ENCODE peak calls at places on chromosomes 4 and X, in seven cellular contexts. L is neuronal stem cell; Q is CD8-positive, alpha-beta T cell; U is CD4-positive, alpha-beta T cell; X is IMR-90; K is body of pancreas; N is endodermal cell. D is an unnamed sample.

GRCh38 chrX:20007962-20008633 is 17.2 kb upstream of the BCLAF3 start:
- DNase-seq in L (no peak), Q (no peak), U (no peak), X (no peak), K (no peak), N (no peak), D (no peak)

GRCh38 chr4:16577177-16577576 is 321.3 kb downstream of the LDB2 start:
- DNase-seq in L (no peak), Q (no peak), U (no peak), X (no peak), K (no peak), N (no peak), D (no peak)

GRCh38 chr4:132572210-132572609 is 576.9 kb upstream of the PCDH10 start:
- DNase-seq in L (no peak), Q (no peak), U (no peak), X (peak; percentile 25), K (no peak), N (no peak), D (no peak)

GRCh38 chr4:100357542-100357941 is 160.3 kb downstream of the EMCN start:
- DNase-seq in L (no peak), Q (no peak), U (no peak), X (no peak), K (no peak), N (no peak), D (no peak)

GRCh38 chrX:146614693-146615524 is 194.7 kb upstream of the CXorf51B start:
- DNase-seq in L (no peak), Q (no peak), U (no peak), X (no peak), K (no peak), N (no peak), D (no peak)

GRCh38 chr4:61160484-61160883 is 39.6 kb upstream of the ADGRL3 start:
- DNase-seq in L (no peak), Q (no peak), U (no peak), X (no peak), K (no peak), N (no peak), D (no peak)

GRCh38 chr4:173420324-173420752 is 21.4 kb upstream of the SCRG1 start:
- DNase-seq in L (no peak), Q (no peak), U (no peak), X (peak; percentile 28), K (no peak), N (no peak), D (no peak)

GRCh38 chr4:7832331-7832730 is 107.3 kb downstream of the AFAP1 start:
- DNase-seq in L (no peak), Q (no peak), U (no peak), X (no peak), K (no peak), N (no peak), D (no peak)

GRCh38 chr4:5980436-5981155 is 37.6 kb downstream of the C4orf50 start:
- DNase-seq in L (no peak), Q (no peak), U (no peak), X (no peak), K (no peak), N (peak; percentile 44), D (no peak)

GRCh38 chrX:153029162-153029561 is 27.1 kb upstream of the PNMA3 start:
- DNase-seq in L (no peak), Q (no peak), U (no peak), X (no peak), K (no peak), N (no peak), D (no peak)

GRCh38 chr4:38681283-38682066 is 17.5 kb downstream of the KLF3 start:
- DNase-seq in L (no peak), Q (no peak), U (no peak), X (peak; percentile 95), K (no peak), N (peak; percentile 34), D (no peak)

GRCh38 chr4:157509286-157509685 is 288.8 kb downstream of the GRIA2 start:
- DNase-seq in L (no peak), Q (no peak), U (no peak), X (no peak), K (no peak), N (no peak), D (no peak)

GRCh38 chr4:288891-289290 is 16.4 kb downstream of the ZNF732 start:
- DNase-seq in L (no peak), Q (no peak), U (no peak), X (no peak), K (no peak), N (no peak), D (peak; percentile 9)

GRCh38 chrX:50698944-50699343 is 115.0 kb downstream of the SHROOM4 start:
- DNase-seq in L (no peak), Q (no peak), U (no peak), X (peak; percentile 44), K (no peak), N (no peak), D (no peak)
- H3K27me3 ChIP-seq in L (peaks cover 2% of the 10 kb centered on the region), Q (no peaks in the 10 kb centered on the region), U (peaks cover 8% of the 10 kb centered on the region), X (no peaks in the 10 kb centered on the region), K (no peaks in the 10 kb centered on the region), N (no peaks in the 10 kb centered on the region), D (peaks cover 4% of the 10 kb centered on the region)

GRCh38 chrX:137573356-137574101 is 7.6 kb downstream of the ZIC3 start:
- DNase-seq in L (no peak), Q (no peak), U (no peak), X (no peak), K (no peak), N (peak; percentile 81), D (no peak)
- H3K27me3 ChIP-seq in L (peaks cover 9% of the 10 kb centered on the region), Q (no peaks in the 10 kb centered on the region), U (peaks cover 71% of the 10 kb centered on the region), X (peaks cover 5% of the 10 kb centered on the region), K (no peaks in the 10 kb centered on the region), N (no peaks in the 10 kb centered on the region), D (peaks cover 5% of the 10 kb centered on the region)

DNA sequence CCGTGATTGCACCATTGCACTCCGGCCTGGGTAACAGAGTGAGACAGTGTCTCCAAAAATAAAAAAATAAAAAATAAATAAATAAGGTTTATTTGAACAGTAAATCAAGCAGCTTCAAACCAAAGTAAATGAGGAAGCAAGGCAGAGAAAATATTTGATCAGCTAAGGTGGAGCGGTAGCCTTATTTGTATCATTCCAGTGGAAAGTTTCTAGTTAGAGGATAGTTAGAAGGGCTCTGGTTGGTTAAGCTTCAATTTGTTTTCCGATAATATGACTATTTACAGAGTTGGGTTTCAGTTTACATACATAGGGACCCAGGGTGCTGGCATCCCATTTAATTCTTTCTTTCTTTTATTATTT is 21.8 kb upstream of the OPHN1 start:
- DNase-seq in L (no peak), Q (no peak), U (no peak), X (no peak), K (no peak), N (no peak), D (no peak)
- H3K27me3 ChIP-seq in L (no peaks in the 10 kb centered on the region), Q (no peaks in the 10 kb centered on the region), U (no peaks in the 10 kb centered on the region), X (no peaks in the 10 kb centered on the region), K (no peaks in the 10 kb centered on the region), N (no peaks in the 10 kb centered on the region), D (no peaks in the 10 kb centered on the region)

DNA sequence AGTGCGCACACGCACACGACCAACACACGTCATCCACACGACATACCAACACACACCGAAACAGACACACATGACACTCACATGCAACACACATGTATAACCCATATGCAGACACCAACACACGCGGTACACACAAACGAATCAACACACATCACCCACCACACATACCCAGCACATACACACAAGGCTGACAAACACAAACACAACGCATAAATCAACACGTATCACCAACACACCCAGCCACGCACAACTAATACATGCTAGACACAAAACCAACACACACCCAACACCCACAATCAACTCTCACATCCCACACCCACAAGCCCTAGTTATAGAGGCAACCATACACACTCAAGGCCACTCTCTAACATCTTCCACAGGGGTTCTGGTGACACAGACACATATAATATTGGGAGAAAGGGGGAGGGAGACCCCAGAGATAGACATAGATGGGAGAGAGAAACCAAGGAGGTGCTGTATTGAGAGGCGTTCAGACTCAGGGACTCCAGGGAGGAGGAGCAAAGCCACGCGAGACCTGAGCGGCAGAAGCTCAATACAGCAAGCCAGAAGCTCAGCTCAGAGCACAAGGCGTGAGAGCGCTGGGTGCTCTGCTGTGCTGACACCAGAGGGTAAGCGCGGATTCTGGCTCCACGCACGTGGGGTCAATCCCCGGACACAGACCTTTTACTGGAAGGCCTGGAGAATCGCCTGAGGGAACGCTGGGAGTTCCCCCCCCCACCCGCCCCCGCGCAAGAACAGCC is 8.5 kb downstream of the MSX1 start:
- DNase-seq in L (no peak), Q (no peak), U (no peak), X (no peak), K (no peak), N (peak; percentile 46), D (no peak)
- H3K27me3 ChIP-seq in L (peaks cover 98% of the 10 kb centered on the region), Q (peaks cover 38% of the 10 kb centered on the region), U (peaks cover 92% of the 10 kb centered on the region), X (peaks cover 88% of the 10 kb centered on the region), K (no peaks in the 10 kb centered on the region), N (peaks cover 100% of the 10 kb centered on the region), D (peaks cover 82% of the 10 kb centered on the region)

GRCh38 chr4:105991726-105992125 is 96.5 kb downstream of the NPNT start:
- DNase-seq in L (no peak), Q (no peak), U (no peak), X (no peak), K (no peak), N (no peak), D (no peak)
- H3K27me3 ChIP-seq in L (no peaks in the 10 kb centered on the region), Q (no peaks in the 10 kb centered on the region), U (no peaks in the 10 kb centered on the region), X (peaks cover under 1% of the 10 kb centered on the region), K (no peaks in the 10 kb centered on the region), N (no peaks in the 10 kb centered on the region), D (no peaks in the 10 kb centered on the region)

DNA sequence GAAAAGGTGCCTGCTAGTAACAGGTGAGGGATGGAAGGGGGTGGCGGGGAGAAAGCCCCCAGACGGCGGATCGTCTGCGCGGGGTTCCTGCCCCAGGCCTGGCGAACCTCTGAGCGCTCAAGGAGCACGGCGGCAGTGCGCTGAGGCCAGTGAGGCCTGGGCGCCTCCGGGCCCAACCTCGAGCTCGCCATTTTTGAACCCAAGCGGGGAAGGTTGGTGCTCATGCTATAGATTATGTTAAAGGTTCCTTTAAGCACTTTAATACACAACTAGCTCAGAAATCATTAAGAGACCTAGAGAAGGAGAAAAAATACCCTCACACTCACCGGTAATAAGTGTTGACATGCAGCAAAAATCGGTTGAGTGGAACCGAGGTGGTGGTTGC is 7.9 kb downstream of the PITX2 start:
- DNase-seq in L (peak; percentile 27), Q (no peak), U (no peak), X (no peak), K (no peak), N (peak; percentile 75), D (no peak)
- H3K27me3 ChIP-seq in L (peaks cover 88% of the 10 kb centered on the region), Q (peaks cover 59% of the 10 kb centered on the region), U (peaks cover 92% of the 10 kb centered on the region), X (peaks cover 83% of the 10 kb centered on the region), K (peaks cover 3% of the 10 kb centered on the region), N (no peaks in the 10 kb centered on the region), D (peaks cover 83% of the 10 kb centered on the region)

DNA sequence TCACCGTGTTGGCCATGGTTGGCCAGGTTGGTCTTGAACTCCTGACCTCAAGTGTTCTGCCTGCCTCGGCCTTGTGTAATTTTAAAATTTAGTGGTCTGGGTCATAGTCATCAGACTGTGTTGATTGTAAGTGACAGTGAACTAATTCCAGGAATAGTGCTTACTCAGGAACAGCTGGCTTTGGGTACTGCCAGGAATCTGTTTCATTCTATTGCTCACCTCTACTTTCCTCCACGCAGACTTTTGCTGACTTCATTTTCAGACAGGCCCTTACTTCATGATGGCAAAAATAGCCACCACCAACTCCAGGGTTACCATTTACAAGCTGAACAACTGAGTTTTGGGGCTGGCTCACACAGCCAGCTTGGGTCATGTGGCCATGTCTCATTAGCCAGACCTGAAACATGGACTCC is 54.6 kb downstream of the FNIP2 start:
- DNase-seq in L (no peak), Q (no peak), U (no peak), X (peak; percentile 58), K (no peak), N (no peak), D (no peak)
- H3K27me3 ChIP-seq in L (no peaks in the 10 kb centered on the region), Q (no peaks in the 10 kb centered on the region), U (no peaks in the 10 kb centered on the region), X (no peaks in the 10 kb centered on the region), K (no peaks in the 10 kb centered on the region), N (no peaks in the 10 kb centered on the region), D (no peaks in the 10 kb centered on the region)

D was measured in mammary epithelial cell.